ENCODE peak calls at places on chromosome 12, in seven cellular contexts. E is sigmoid colon, J is heart right ventricle, S is SJCRH30, C is uterus, B is HAP-1, L is tibial artery. N is an unnamed sample.
A peak's percentile ranks its signal among the peaks of the same experiment; 100 is the strongest.

GRCh38 chr12:50620050-50620974 is 115.5 kb downstream of the DIP2B start:
- DNase-seq in E (no peak), J (no peak), S (peak; percentile 32), C (no peak), B (peak; percentile 90), L (no peak), N (no peak)

GRCh38 chr12:117472983-117473382 is 111.6 kb upstream of the NOS1 start:
- DNase-seq in E (no peak), J (no peak), S (peak; percentile 63), C (no peak), B (no peak), L (no peak), N (no peak)

GRCh38 chr12:105813201-105813600 is 325.6 kb downstream of the NUAK1 start:
- DNase-seq in E (no peak), J (no peak), S (no peak), C (no peak), B (no peak), L (no peak), N (no peak)

GRCh38 chr12:19388131-19388549 is 51.2 kb upstream of the AEBP2 start:
- DNase-seq in E (peak; percentile 77), J (no peak), S (peak; percentile 75), C (peak; percentile 44), B (no peak), L (no peak), N (no peak)

GRCh38 chr12:131347345-131347714 is 363.6 kb upstream of the SFSWAP start:
- DNase-seq in E (no peak), J (no peak), S (no peak), C (no peak), B (no peak), L (no peak), N (no peak)

GRCh38 chr12:92553389-92553788 is 149.4 kb upstream of the PLEKHG7 start:
- DNase-seq in E (peak; percentile 71), J (peak; percentile 53), S (peak; percentile 57), C (peak; percentile 25), B (no peak), L (peak; percentile 31), N (peak; percentile 88)

GRCh38 chr12:42885677-42886076 is 296.1 kb upstream of the PRICKLE1 start:
- DNase-seq in E (no peak), J (no peak), S (no peak), C (no peak), B (no peak), L (no peak), N (no peak)

GRCh38 chr12:116395381-116395780 is 117.9 kb upstream of the MED13L start:
- DNase-seq in E (no peak), J (no peak), S (no peak), C (no peak), B (no peak), L (no peak), N (no peak)

GRCh38 chr12:66011731-66012130 is 118.8 kb downstream of the LLPH start:
- DNase-seq in E (no peak), J (no peak), S (peak; percentile 53), C (no peak), B (no peak), L (no peak), N (no peak)

GRCh38 chr12:65217127-65217526 is 47.7 kb downstream of the LEMD3 start:
- DNase-seq in E (no peak), J (no peak), S (no peak), C (no peak), B (no peak), L (no peak), N (no peak)

GRCh38 chr12:58521796-58522195 is 398.5 kb downstream of the LRIG3 start:
- DNase-seq in E (no peak), J (no peak), S (no peak), C (no peak), B (no peak), L (no peak), N (no peak)

GRCh38 chr12:58414398-58414871 is 473.1 kb downstream of the ATP23 start:
- DNase-seq in E (no peak), J (no peak), S (no peak), C (no peak), B (no peak), L (no peak), N (no peak)

GRCh38 chr12:64946132-64946829 is 121.8 kb downstream of the TBC1D30 start:
- DNase-seq in E (peak; percentile 71), J (peak; percentile 50), S (peak; percentile 63), C (peak; percentile 15), B (no peak), L (no peak), N (peak; percentile 49)

GRCh38 chr12:103241184-103241583 is 254.6 kb downstream of the C12orf42 start:
- DNase-seq in E (no peak), J (no peak), S (no peak), C (no peak), B (no peak), L (no peak), N (no peak)

GRCh38 chr12:132075026-132075713 is 68.9 kb downstream of the DDX51 start:
- DNase-seq in E (no peak), J (no peak), S (no peak), C (no peak), B (no peak), L (no peak), N (no peak)

GRCh38 chr12:90628213-90628612 is 326.8 kb downstream of the CCER1 start:
- DNase-seq in E (no peak), J (no peak), S (no peak), C (no peak), B (no peak), L (no peak), N (no peak)

GRCh38 chr12:104090685-104091084 is 26.4 kb downstream of the HCFC2 start:
- DNase-seq in E (no peak), J (no peak), S (no peak), C (no peak), B (peak; percentile 26), L (no peak), N (no peak)

GRCh38 chr12:636632-637031 is 26.6 kb downstream of the NINJ2 start:
- DNase-seq in E (no peak), J (no peak), S (no peak), C (no peak), B (no peak), L (no peak), N (no peak)

GRCh38 chr12:101490286-101490920 is 15.3 kb downstream of the SPIC start:
- DNase-seq in E (no peak), J (no peak), S (peak; percentile 38), C (no peak), B (peak; percentile 31), L (no peak), N (no peak)

DNA sequence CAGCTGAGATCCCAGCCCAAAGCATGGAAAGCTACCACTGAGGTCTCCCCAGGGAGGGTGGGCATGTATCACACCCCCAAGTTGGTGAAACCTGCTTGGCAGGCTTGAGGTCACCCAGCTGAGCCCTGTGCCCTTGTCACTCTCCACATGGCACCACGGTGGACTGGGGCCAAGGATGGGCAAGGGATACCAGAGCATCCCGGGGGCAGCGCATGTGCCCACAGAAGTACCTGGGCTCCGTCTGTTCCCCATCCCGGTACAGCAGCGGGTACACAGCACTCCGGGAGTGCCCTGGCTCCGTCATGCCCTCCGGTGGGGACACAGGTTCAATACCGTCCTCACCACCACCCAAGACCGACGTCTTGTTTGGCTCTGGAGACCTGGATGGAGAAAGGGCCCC is 38.0 kb downstream of the RFLNA start:
- DNase-seq in E (no peak), J (no peak), S (no peak), C (no peak), B (no peak), L (no peak), N (no peak)
- H3K36me3 ChIP-seq in E (peaks cover 75% of the 10 kb centered on the region), J (peaks cover 52% of the 10 kb centered on the region), S (peaks cover 86% of the 10 kb centered on the region), C (no peaks in the 10 kb centered on the region), B (peaks cover 41% of the 10 kb centered on the region), L (peaks cover 48% of the 10 kb centered on the region), N (peaks cover 99% of the 10 kb centered on the region)

GRCh38 chr12:48041591-48042423 is 37.5 kb upstream of the COL2A1 start:
- DNase-seq in E (no peak), J (no peak), S (no peak), C (no peak), B (no peak), L (no peak), N (no peak)

GRCh38 chr12:48045965-48046364 is 41.7 kb upstream of the COL2A1 start:
- DNase-seq in E (no peak), J (no peak), S (no peak), C (no peak), B (no peak), L (no peak), N (no peak)

GRCh38 chr12:48044396-48044795 is 40.1 kb upstream of the COL2A1 start:
- DNase-seq in E (no peak), J (no peak), S (no peak), C (no peak), B (no peak), L (no peak), N (no peak)

GRCh38 chr12:48045061-48045846 is 41.0 kb upstream of the COL2A1 start:
- DNase-seq in E (no peak), J (no peak), S (no peak), C (no peak), B (no peak), L (no peak), N (no peak)

GRCh38 chr12:48043771-48044170 is 39.5 kb upstream of the COL2A1 start:
- DNase-seq in E (no peak), J (no peak), S (no peak), C (no peak), B (no peak), L (no peak), N (no peak)
- H3K36me3 ChIP-seq in E (peaks cover 19% of the 10 kb centered on the region), J (peaks cover 39% of the 10 kb centered on the region), S (peaks cover 50% of the 10 kb centered on the region), C (no peaks in the 10 kb centered on the region), B (peaks cover 41% of the 10 kb centered on the region), L (peaks cover 40% of the 10 kb centered on the region), N (no peaks in the 10 kb centered on the region)

DNA sequence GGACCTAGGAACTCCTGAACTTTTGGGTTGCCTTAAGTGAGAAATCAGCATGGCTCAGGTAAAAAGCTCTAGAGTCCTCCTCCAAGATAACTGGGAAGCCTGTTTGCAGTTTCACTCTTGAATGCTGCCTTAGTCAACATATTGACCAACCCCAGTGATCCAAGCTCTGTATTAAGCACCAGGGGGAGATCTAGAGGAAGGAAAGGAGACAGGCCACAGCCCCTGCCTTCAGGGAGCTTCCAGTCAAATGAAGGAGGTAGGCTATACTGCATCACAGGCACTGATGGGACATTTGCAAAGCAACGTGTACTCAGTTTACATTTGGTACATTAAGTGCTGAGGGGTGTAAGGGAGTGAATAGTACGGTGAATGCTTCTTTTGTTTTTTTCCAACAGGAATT is 1.2 kb upstream of the CSAD start:
- DNase-seq in E (no peak), J (no peak), S (no peak), C (no peak), B (no peak), L (no peak), N (no peak)
- H3K36me3 ChIP-seq in E (peaks cover 31% of the 10 kb centered on the region), J (peaks cover 33% of the 10 kb centered on the region), S (peaks cover 30% of the 10 kb centered on the region), C (no peaks in the 10 kb centered on the region), B (peaks cover 49% of the 10 kb centered on the region), L (peaks cover 40% of the 10 kb centered on the region), N (peaks cover 15% of the 10 kb centered on the region)

GRCh38 chr12:57104292-57104910 is 6.8 kb downstream of the STAT6 start:
- DNase-seq in E (no peak), J (no peak), S (no peak), C (no peak), B (no peak), L (no peak), N (no peak)

GRCh38 chr12:57103856-57104255 is 7.3 kb downstream of the STAT6 start:
- DNase-seq in E (no peak), J (no peak), S (no peak), C (no peak), B (no peak), L (no peak), N (no peak)

GRCh38 chr12:57105011-57105753 is 6.0 kb downstream of the STAT6 start:
- DNase-seq in E (no peak), J (no peak), S (no peak), C (no peak), B (no peak), L (no peak), N (no peak)

GRCh38 chr12:57107456-57107855 is 3.7 kb downstream of the STAT6 start:
- DNase-seq in E (no peak), J (no peak), S (no peak), C (no peak), B (no peak), L (no peak), N (no peak)

GRCh38 chr12:57106021-57106708 is 5.0 kb downstream of the STAT6 start:
- DNase-seq in E (no peak), J (no peak), S (peak; percentile 73), C (no peak), B (no peak), L (no peak), N (no peak)
- H3K36me3 ChIP-seq in E (peaks cover 34% of the 10 kb centered on the region), J (peaks cover 4% of the 10 kb centered on the region), S (no peaks in the 10 kb centered on the region), C (no peaks in the 10 kb centered on the region), B (peaks cover 13% of the 10 kb centered on the region), L (peaks cover 52% of the 10 kb centered on the region), N (peaks cover 9% of the 10 kb centered on the region)